ENCODE peak calls at places on chromosomes 16 and 17, in four cellular contexts. One of them, this sample, is unnamed.

GRCh38 chr17:18172528-18173278 is 10.9 kb upstream of the ALKBH5 start:
- DNase-seq in GM12878: no peak
- DNase-seq in HL-60: no peak
- DNase-seq in HCT116: no peak
- DNase-seq in this sample: peak

GRCh38 chr16:50988441-50988840 is 162.6 kb downstream of the SALL1 start:
- DNase-seq in GM12878: no peak
- DNase-seq in HL-60: no peak
- DNase-seq in HCT116: no peak
- DNase-seq in this sample: no peak

GRCh38 chr17:12983986-12984932 is 33.6 kb downstream of the ELAC2 start:
- DNase-seq in GM12878: no peak
- DNase-seq in HL-60: no peak
- DNase-seq in HCT116: no peak
- DNase-seq in this sample: no peak

GRCh38 chr17:45096141-45096540 is 35.0 kb downstream of the NMT1 start:
- DNase-seq in GM12878: no peak
- DNase-seq in HL-60: no peak
- DNase-seq in HCT116: peak
- DNase-seq in this sample: peak

GRCh38 chr17:44636562-44636961 is 19.7 kb upstream of the MEIOC start:
- DNase-seq in GM12878: no peak
- DNase-seq in HL-60: peak
- DNase-seq in HCT116: peak
- DNase-seq in this sample: peak

GRCh38 chr16:58556678-58557077 is 41.4 kb downstream of the SETD6 start:
- DNase-seq in GM12878: no peak
- DNase-seq in HL-60: no peak
- DNase-seq in HCT116: no peak
- DNase-seq in this sample: no peak

GRCh38 chr16:25063865-25064264 is 47.7 kb upstream of the LCMT1 start:
- DNase-seq in GM12878: no peak
- DNase-seq in HL-60: no peak
- DNase-seq in HCT116: no peak
- DNase-seq in this sample: no peak

GRCh38 chr17:10357768-10358167 is 15.0 kb downstream of the MYH13 start:
- DNase-seq in GM12878: no peak
- DNase-seq in HL-60: no peak
- DNase-seq in HCT116: no peak
- DNase-seq in this sample: peak

DNA sequence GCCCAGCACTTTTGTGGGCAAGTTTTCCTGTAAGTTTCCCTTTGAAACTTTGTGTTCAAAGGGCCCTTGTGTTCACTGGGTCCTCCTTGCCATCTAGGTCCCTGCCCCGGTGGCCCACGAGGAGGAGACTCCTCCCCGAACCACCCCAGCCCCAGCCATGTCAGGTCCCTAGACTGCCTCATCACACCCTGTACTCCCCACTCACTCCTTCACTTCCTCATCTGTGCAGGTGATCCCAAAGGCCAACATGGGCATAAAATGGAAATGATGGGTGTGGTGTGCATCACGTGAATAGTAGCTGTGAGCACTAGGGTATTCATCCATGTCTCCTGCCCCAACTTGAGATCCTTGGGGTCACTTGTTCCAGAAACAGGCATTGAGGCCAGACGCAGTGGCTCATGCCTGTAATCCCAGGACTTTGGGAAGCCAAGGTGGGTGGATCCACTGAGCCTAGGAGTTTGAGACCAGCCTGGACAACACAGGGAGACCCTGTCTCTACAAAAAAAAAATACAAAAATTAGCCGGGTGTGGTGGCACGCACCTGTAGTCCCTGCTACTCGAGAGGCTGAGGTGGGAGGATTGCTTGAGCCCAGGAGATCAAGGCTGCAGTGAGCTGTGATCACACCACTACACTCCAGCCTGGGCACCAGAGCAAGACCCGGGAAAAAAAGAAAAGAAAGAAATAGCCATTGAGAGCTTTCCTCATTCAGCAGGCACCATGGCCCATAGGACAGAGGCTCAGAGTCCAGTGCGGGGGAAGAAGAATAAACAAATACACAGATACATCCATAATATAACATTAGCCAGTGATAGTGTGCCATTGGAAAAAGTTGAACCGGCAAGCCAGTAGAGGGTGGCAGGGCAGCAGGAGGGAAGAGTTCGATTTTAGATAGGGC is 74.5 kb downstream of the KATNIP start:
- DNase-seq in GM12878: no peak
- DNase-seq in HL-60: no peak
- DNase-seq in HCT116: no peak
- DNase-seq in this sample: no peak
- H3K27ac ChIP-seq in GM12878: no peak
- H3K27ac ChIP-seq in HL-60: no peak
- H3K27ac ChIP-seq in HCT116: no peak
- H3K27ac ChIP-seq in this sample: no peak

GRCh38 chr16:5071681-5072333 is at the start of gene ALG1:
- DNase-seq in GM12878: peak
- DNase-seq in HL-60: peak
- DNase-seq in HCT116: peak
- DNase-seq in this sample: peak
- TF ChIP-seq REST in GM12878: no peak
- TF ChIP-seq REST in HL-60: peak
- TF ChIP-seq REST in HCT116: no peak
- TF ChIP-seq REST in this sample: no peak

DNA sequence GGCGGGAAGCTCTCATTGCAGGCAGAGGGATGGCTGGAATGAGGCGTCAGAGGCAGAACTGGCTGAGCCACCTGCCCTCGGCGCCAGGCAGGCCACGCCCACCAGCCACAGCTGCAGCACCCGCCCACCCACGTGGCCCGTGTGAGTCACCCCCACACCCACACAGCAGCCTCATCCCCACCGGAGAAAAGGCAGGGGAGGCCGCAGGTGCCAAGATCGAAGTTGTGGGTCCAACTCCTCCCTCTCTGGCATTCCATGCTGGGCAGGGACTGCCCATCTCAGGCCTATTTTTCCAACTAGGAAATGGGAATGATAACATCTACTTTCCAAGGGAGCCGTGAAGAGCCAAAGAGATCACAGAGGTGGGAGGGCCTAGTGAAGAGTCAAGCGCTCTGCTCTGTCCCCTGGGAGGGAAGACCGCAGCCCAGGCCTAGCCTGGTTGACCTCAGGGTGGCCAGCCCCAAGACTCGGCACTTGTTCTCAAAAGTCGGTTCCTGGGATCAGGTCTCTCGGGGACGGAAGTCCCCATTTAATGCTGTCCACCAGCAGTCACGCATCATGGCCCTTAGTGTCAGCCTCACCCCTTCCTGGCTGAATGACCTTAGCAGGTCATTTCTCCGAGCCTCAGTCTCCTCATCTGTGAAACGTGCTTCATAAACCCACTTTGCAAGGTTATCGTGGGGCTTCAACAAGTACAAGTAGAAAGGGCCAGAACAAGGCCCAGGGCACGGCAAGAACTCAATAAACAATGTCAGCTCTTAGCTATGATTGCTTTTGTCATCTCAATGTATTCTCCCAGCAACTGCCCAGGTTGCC is at the start of gene TRPV3:
- DNase-seq in GM12878: peak
- DNase-seq in HL-60: no peak
- DNase-seq in HCT116: peak
- DNase-seq in this sample: no peak
- H3K27ac ChIP-seq in GM12878: peak
- H3K27ac ChIP-seq in HL-60: no peak
- H3K27ac ChIP-seq in HCT116: no peak
- H3K27ac ChIP-seq in this sample: no peak

DNA sequence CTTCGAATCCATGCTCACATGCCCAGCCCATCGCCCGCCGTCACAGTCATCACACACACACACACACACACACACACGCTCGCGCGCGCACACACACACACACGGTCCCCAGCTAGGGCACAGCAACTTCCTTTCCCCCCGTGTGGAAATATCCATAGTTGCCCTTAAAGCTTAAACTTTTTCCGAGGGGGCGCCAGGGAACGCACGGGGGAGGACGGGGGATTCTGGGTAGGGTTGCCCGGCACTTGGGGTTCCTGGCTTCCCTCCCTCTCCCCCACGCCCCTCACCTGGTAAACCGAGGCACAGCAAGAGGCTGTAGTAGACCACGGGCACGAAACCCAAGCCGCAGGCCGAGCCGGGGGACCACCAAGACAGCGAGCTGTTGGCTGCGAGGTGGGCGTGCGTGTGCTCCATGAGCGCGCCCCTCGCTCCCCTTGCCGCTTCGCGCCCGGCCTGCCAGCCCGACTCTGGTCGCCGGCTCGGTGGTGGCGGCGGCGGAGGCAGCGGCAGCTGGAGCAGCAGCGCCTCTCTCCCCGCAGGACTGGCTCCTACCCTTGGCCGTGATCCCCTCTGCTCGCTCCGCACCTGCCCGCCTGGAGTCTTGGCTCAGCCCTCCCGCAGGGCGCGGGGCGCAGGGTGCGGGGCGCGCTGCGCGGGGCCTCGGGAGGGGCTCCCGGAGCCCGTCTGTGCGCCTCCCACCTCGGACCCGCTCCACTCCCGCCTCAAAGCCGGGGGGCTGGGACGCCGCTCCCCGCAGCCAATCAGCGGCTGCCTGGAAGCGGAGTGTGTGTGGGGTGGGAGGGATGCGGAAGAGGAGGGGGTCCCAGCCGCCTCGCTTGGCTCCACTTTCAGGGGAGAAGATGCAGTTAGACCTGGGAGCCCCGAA is at the start of gene GPR139:
- DNase-seq in GM12878: no peak
- DNase-seq in HL-60: no peak
- DNase-seq in HCT116: no peak
- DNase-seq in this sample: peak
- TF ChIP-seq REST in GM12878: no peak
- TF ChIP-seq REST in HL-60: no peak
- TF ChIP-seq REST in HCT116: no peak
- TF ChIP-seq REST in this sample: no peak

GRCh38 chr16:67490330-67491096 is 7.2 kb upstream of the AGRP start:
- DNase-seq in GM12878: no peak
- DNase-seq in HL-60: peak
- DNase-seq in HCT116: no peak
- DNase-seq in this sample: no peak

GRCh38 chr16:67483731-67484525 is 581 bp upstream of the AGRP start:
- DNase-seq in GM12878: no peak
- DNase-seq in HL-60: no peak
- DNase-seq in HCT116: no peak
- DNase-seq in this sample: no peak

GRCh38 chr16:67489401-67490083 is 6.2 kb upstream of the AGRP start:
- DNase-seq in GM12878: no peak
- DNase-seq in HL-60: no peak
- DNase-seq in HCT116: no peak
- DNase-seq in this sample: no peak

GRCh38 chr16:67483150-67483549 is at the start of gene AGRP:
- DNase-seq in GM12878: no peak
- DNase-seq in HL-60: no peak
- DNase-seq in HCT116: no peak
- DNase-seq in this sample: no peak

GRCh38 chr16:67486805-67487204 is 3.5 kb upstream of the AGRP start:
- DNase-seq in GM12878: no peak
- DNase-seq in HL-60: peak
- DNase-seq in HCT116: no peak
- DNase-seq in this sample: no peak
- H3K27ac ChIP-seq in GM12878: no peak
- H3K27ac ChIP-seq in HL-60: peak
- H3K27ac ChIP-seq in HCT116: no peak
- H3K27ac ChIP-seq in this sample: no peak

GRCh38 chr16:12262454-12263180 is 286.1 kb downstream of the SNX29 start:
- DNase-seq in GM12878: no peak
- DNase-seq in HL-60: no peak
- DNase-seq in HCT116: no peak
- DNase-seq in this sample: no peak
- TF ChIP-seq REST in GM12878: no peak
- TF ChIP-seq REST in HL-60: no peak
- TF ChIP-seq REST in HCT116: no peak
- TF ChIP-seq REST in this sample: no peak

DNA sequence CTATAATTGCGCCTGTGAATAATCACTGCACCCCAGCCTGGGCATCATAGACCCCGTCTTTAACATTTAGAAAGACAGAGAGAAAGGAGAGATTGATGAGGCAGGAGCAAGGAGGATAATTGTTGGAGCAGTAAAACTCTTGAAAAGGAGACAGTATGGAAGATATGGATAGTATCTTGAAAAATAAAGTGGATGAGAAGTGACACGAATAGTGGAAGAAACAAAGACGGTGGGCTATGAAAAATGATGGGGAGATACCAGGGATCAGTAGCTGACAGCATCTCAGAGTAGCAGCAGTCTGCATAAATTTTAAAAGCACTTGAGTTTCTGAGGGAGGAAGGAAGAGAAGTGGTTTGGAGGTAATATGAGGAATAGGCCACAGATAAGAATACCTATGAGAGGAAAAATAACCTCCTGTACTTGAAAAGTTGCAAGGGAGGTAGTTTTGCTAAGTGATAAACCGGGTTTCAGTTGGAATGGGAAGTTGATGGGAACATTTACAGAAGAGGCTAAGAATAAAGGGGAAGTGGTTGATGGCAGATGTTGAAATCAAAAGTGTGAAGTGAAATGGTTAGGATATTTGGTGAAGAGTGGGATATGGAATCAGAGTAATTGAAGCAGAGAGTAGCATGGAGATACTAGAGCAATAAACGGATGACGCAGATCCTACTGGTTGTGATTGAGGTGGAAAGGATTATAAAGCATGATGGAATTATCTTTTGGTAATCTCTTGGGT is 1.8 kb upstream of the PPM1D start:
- DNase-seq in GM12878: no peak
- DNase-seq in HL-60: peak
- DNase-seq in HCT116: no peak
- DNase-seq in this sample: no peak
- H3K27ac ChIP-seq in GM12878: no peak
- H3K27ac ChIP-seq in HL-60: no peak
- H3K27ac ChIP-seq in HCT116: no peak
- H3K27ac ChIP-seq in this sample: no peak

GRCh38 chr17:61657338-61657737 is 66.3 kb upstream of the NACA2 start:
- DNase-seq in GM12878: no peak
- DNase-seq in HL-60: no peak
- DNase-seq in HCT116: no peak
- DNase-seq in this sample: no peak
- TF ChIP-seq REST in GM12878: no peak
- TF ChIP-seq REST in HL-60: no peak
- TF ChIP-seq REST in HCT116: no peak
- TF ChIP-seq REST in this sample: no peak

GRCh38 chr17:63932008-63932561 is at the start of gene CD79B:
- DNase-seq in GM12878: no peak
- DNase-seq in HL-60: no peak
- DNase-seq in HCT116: no peak
- DNase-seq in this sample: no peak
- H3K27ac ChIP-seq in GM12878: peak
- H3K27ac ChIP-seq in HL-60: no peak
- H3K27ac ChIP-seq in HCT116: no peak
- H3K27ac ChIP-seq in this sample: no peak

This sample was measured in GM23338.